ENCODE peak calls at places on chromosomes 2 and 18, in six cellular contexts. K, Y, I, V, P and X are unnamed samples.

GRCh38 chr2:5391361-5391760 is 300.8 kb upstream of the SOX11 start:
- DNase-seq in Y (no peak), P (no peak), V (no peak), I (no peak), K (no peak), X (no peak)

GRCh38 chr2:240839152-240840143 is 19.4 kb upstream of the KIF1A start:
- DNase-seq in K (peak), V (no peak), P (no peak), I (peak), Y (no peak), X (no peak)

GRCh38 chr2:217652761-217653160 is 350.0 kb downstream of the TNS1 start:
- DNase-seq in P (no peak), Y (no peak), V (no peak), K (peak), I (peak), X (no peak)

GRCh38 chr2:102033028-102033749 is 41.4 kb downstream of the IL1R2 start:
- DNase-seq in P (peak), K (peak), V (no peak), Y (peak), I (peak), X (no peak)

GRCh38 chr2:72132981-72133720 is 14.5 kb downstream of the CYP26B1 start:
- DNase-seq in P (no peak), I (no peak), Y (no peak), K (no peak), V (no peak), X (no peak)

GRCh38 chr2:204863351-204863750 is 318.1 kb downstream of the PARD3B start:
- DNase-seq in K (peak), Y (no peak), I (peak), P (no peak), V (no peak), X (no peak)

GRCh38 chr18:35130236-35130635 is 89.0 kb downstream of the MAPRE2 start:
- DNase-seq in K (no peak), I (no peak), Y (no peak), P (no peak), V (no peak), X (no peak)

GRCh38 chr2:239966848-239967136 is 58.4 kb downstream of the NDUFA10 start:
- DNase-seq in Y (no peak), V (no peak), P (no peak), I (no peak), K (no peak), X (no peak)

GRCh38 chr2:221075203-221075602 is 496.9 kb downstream of the EPHA4 start:
- DNase-seq in P (no peak), V (no peak), I (peak), K (peak), Y (no peak), X (no peak)

GRCh38 chr2:46198164-46198883 is 98.9 kb upstream of the EPAS1 start:
- DNase-seq in K (no peak), P (no peak), Y (no peak), I (peak), V (no peak), X (peak)

GRCh38 chr2:213818436-213818835 is 534.2 kb downstream of the SPAG16 start:
- DNase-seq in P (no peak), V (no peak), I (peak), Y (no peak), K (peak), X (no peak)

GRCh38 chr18:63320690-63321265 is 1.2 kb upstream of the BCL2 start:
- DNase-seq in K (peak), P (peak), V (peak), Y (peak), I (peak), X (no peak)

GRCh38 chr18:37453754-37454153 is 111.8 kb downstream of the CELF4 start:
- DNase-seq in P (no peak), I (no peak), Y (no peak), V (peak), K (no peak), X (no peak)

GRCh38 chr2:61762292-61762691 is 91.6 kb downstream of the FAM161A start:
- DNase-seq in Y (no peak), K (no peak), I (no peak), P (no peak), V (no peak), X (no peak)

GRCh38 chr18:5584751-5585417 is 41.1 kb upstream of the EPB41L3 start:
- DNase-seq in K (peak), V (no peak), Y (no peak), I (peak), P (no peak), X (peak)

GRCh38 chr18:71398530-71398929 is 1109.7 kb downstream of the SOCS6 start:
- DNase-seq in K (peak), P (peak), I (peak), V (peak), Y (no peak), X (no peak)

GRCh38 chr18:73950116-73950705 is 197.4 kb downstream of the FBXO15 start:
- DNase-seq in Y (no peak), V (no peak), P (no peak), K (peak), I (peak), X (no peak)

GRCh38 chr18:28584726-28585125 is 407.8 kb upstream of the CDH2 start:
- DNase-seq in P (peak), V (peak), Y (peak), K (peak), I (peak), X (no peak)

GRCh38 chr2:105546623-105546964 is 147.7 kb upstream of the FHL2 start:
- DNase-seq in V (no peak), Y (no peak), K (no peak), P (no peak), I (no peak), X (no peak)

GRCh38 chr2:151637284-151637781 is 96.9 kb downstream of the NEB start:
- DNase-seq in Y (no peak), V (no peak), K (no peak), P (no peak), I (no peak), X (no peak)

GRCh38 chr2:216535454-216535995 is 36.9 kb downstream of the RPL37A start:
- DNase-seq in P (peak), K (peak), Y (peak), I (peak), V (no peak), X (no peak)

GRCh38 chr18:11908182-11909080 is at the start of gene MPPE1:
- DNase-seq in I (peak), V (peak), K (peak), Y (peak), P (peak), X (no peak)
- TF ChIP-seq EZH2 in I (no peak), V (no peak), K (no peak), Y (no peak), P (no peak), X (no peak)

GRCh38 chr2:69196327-69197117 is 183.5 kb downstream of the ANTXR1 start:
- DNase-seq in P (peak), K (peak), I (peak), Y (no peak), V (no peak), X (no peak)
- H3K27ac ChIP-seq in P (peak), K (peak), I (peak), Y (no peak), V (no peak), X (no peak)

GRCh38 chr18:75477913-75478312 is 50.4 kb upstream of the SMIM21 start:
- DNase-seq in V (no peak), Y (no peak), I (peak), K (peak), P (no peak), X (peak)
- TF ChIP-seq EZH2 in V (no peak), Y (no peak), I (no peak), K (no peak), P (no peak), X (no peak)

GRCh38 chr18:48743046-48743445 is 204.2 kb downstream of the CTIF start:
- DNase-seq in Y (no peak), P (peak), I (peak), K (peak), V (no peak), X (no peak)
- H3K27ac ChIP-seq in Y (no peak), P (peak), I (peak), K (no peak), V (no peak), X (no peak)

DNA sequence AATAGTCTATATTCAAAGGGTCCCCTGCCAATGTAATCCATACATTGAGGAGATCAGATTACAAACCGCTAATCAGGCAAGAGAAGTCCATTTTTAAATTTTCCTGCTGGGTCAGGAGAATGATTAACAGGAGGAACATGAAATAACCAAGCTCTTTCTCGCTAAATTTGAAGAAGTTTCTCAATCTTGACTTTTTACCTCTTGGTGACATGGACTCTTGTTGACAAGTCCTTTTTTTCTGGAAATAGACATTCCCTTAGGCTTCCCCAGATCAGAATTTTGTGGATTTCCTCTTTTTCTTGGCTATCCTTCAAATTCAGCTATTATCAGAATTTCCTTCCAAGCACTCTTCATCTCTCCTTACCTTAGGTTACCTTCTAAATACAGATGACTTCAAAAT is 153.0 kb upstream of the LRATD1 start:
- DNase-seq in P (no peak), Y (no peak), I (no peak), V (no peak), K (no peak), X (no peak)
- TF ChIP-seq EZH2 in P (no peak), Y (no peak), I (no peak), V (no peak), K (no peak), X (no peak)